ENCODE peak calls at places on chromosome 20, in four cellular contexts. W is fibroblast of lung, L is left lung, Y is HFF-Myc. J is an unnamed sample.

GRCh38 chr20:40690836-40691565 is 2.0 kb upstream of the MAFB start:
- DNase-seq in W (no peak), L (no peak), Y (no peak), J (no peak)

GRCh38 chr20:47620808-47621805 is 119.4 kb downstream of the NCOA3 start:
- DNase-seq in Y (peak; percentile 37), W (peak; percentile 62), L (no peak), J (no peak)

GRCh38 chr20:43040427-43040826 is 149.3 kb downstream of the PTPRT start:
- DNase-seq in W (no peak), L (no peak), Y (no peak), J (no peak)

GRCh38 chr20:33693741-33694645 is 7.8 kb upstream of the E2F1 start:
- DNase-seq in L (peak; percentile 65), Y (no peak), W (no peak), J (no peak)

GRCh38 chr20:11777861-11778570 is 139.7 kb upstream of the BTBD3 start:
- DNase-seq in Y (no peak), W (peak; percentile 48), L (no peak), J (no peak)

GRCh38 chr20:35129647-35130069 is 17.5 kb downstream of the EDEM2 start:
- DNase-seq in W (peak; percentile 44), L (no peak), Y (no peak), J (no peak)

GRCh38 chr20:42544926-42545325 is 644.8 kb downstream of the PTPRT start:
- DNase-seq in W (no peak), Y (no peak), L (no peak), J (no peak)

GRCh38 chr20:24147479-24147878 is 158.9 kb upstream of the GGTLC1 start:
- DNase-seq in W (no peak), L (no peak), Y (no peak), J (no peak)

GRCh38 chr20:17558154-17558940 is 11.5 kb upstream of the DSTN start:
- DNase-seq in W (peak; percentile 95), L (no peak), Y (peak; percentile 80), J (no peak)

GRCh38 chr20:34220581-34220980 is 20.6 kb upstream of the ASIP start:
- DNase-seq in L (no peak), W (peak; percentile 79), Y (peak; percentile 63), J (no peak)

GRCh38 chr20:33575302-33575701 is 85.4 kb downstream of the CBFA2T2 start:
- DNase-seq in W (no peak), Y (no peak), L (no peak), J (no peak)

GRCh38 chr20:3843490-3843889 is 3.1 kb upstream of the MAVS start:
- DNase-seq in L (peak; percentile 23), Y (peak; percentile 47), W (peak; percentile 45), J (no peak)

GRCh38 chr20:25439328-25439727 is 31.9 kb downstream of the GINS1 start:
- DNase-seq in Y (no peak), W (no peak), L (no peak), J (no peak)

GRCh38 chr20:61369731-61370520 is 117.9 kb downstream of the CDH4 start:
- DNase-seq in W (no peak), Y (no peak), L (no peak), J (no peak)

GRCh38 chr20:4912380-4913142 is 88.7 kb downstream of the SLC23A2 start:
- DNase-seq in W (no peak), Y (no peak), L (no peak), J (no peak)

GRCh38 chr20:63968928-63969760 is 586 bp downstream of the ZNF512B start:
- DNase-seq in Y (no peak), L (peak; percentile 81), W (no peak), J (no peak)

GRCh38 chr20:47007826-47008655 is 113.4 kb downstream of the EYA2 start:
- DNase-seq in W (no peak), L (no peak), Y (no peak), J (no peak)

GRCh38 chr20:25310268-25310920 is 62.5 kb downstream of the PYGB start:
- DNase-seq in W (peak; percentile 90), L (peak; percentile 78), Y (peak; percentile 87), J (no peak)

GRCh38 chr20:64155258-64156135 is 8.8 kb upstream of the MYT1 start:
- DNase-seq in W (no peak), L (peak; percentile 67), Y (no peak), J (no peak)

GRCh38 chr20:47847882-47848485 is 62.7 kb upstream of the SULF2 start:
- DNase-seq in Y (no peak), L (no peak), W (peak; percentile 21), J (no peak)

GRCh38 chr20:9507544-9508239 is 6.7 kb upstream of the LAMP5 start:
- DNase-seq in W (no peak), Y (no peak), L (peak; percentile 76), J (no peak)

GRCh38 chr20:15077733-15078132 is 740.3 kb upstream of the FLRT3 start:
- DNase-seq in L (no peak), Y (no peak), W (no peak), J (no peak)

GRCh38 chr20:20036756-20037155 is 15.5 kb downstream of the CRNKL1 start:
- DNase-seq in L (no peak), W (no peak), Y (no peak), J (no peak)

GRCh38 chr20:23971320-23971719 is 17.3 kb downstream of the GGTLC1 start:
- DNase-seq in L (no peak), Y (no peak), W (no peak), J (no peak)

GRCh38 chr20:3964719-3965118 is 50.6 kb downstream of the RNF24 start:
- DNase-seq in W (no peak), Y (no peak), L (no peak), J (no peak)

GRCh38 chr20:24100370-24101011 is 111.9 kb upstream of the GGTLC1 start:
- DNase-seq in Y (peak; percentile 5), W (peak; percentile 22), L (no peak), J (no peak)

GRCh38 chr20:33470457-33470856 is 19.4 kb upstream of the CBFA2T2 start:
- DNase-seq in L (no peak), Y (no peak), W (no peak), J (no peak)

GRCh38 chr20:52261792-52262191 is 70.2 kb upstream of the ZFP64 start:
- DNase-seq in W (no peak), L (no peak), Y (no peak), J (no peak)

GRCh38 chr20:18904624-18905023 is 91.0 kb downstream of the SCP2D1 start:
- DNase-seq in Y (no peak), L (no peak), W (no peak), J (no peak)

GRCh38 chr20:54727490-54727889 is 252.1 kb downstream of the DOK5 start:
- DNase-seq in Y (no peak), W (no peak), L (no peak), J (no peak)

GRCh38 chr20:25315418-25316210 is 67.7 kb downstream of the PYGB start:
- DNase-seq in W (peak; percentile 74), Y (no peak), L (peak; percentile 49), J (no peak)

GRCh38 chr20:47274449-47275108 is 81.9 kb downstream of the ZMYND8 start:
- DNase-seq in L (no peak), W (peak; percentile 97), Y (peak; percentile 85), J (no peak)

GRCh38 chr20:34708621-34709043 is 4.5 kb downstream of the TP53INP2 start:
- DNase-seq in L (peak; percentile 86), Y (no peak), W (peak; percentile 12), J (peak; percentile 81)

GRCh38 chr20:46133886-46134654 is 16.0 kb downstream of the CD40 start:
- DNase-seq in L (no peak), Y (no peak), W (no peak), J (no peak)

GRCh38 chr20:884983-885952 is 30.9 kb downstream of the ANGPT4 start:
- DNase-seq in W (peak; percentile 38), Y (no peak), L (peak; percentile 77), J (no peak)

GRCh38 chr20:889110-889509 is 27.0 kb downstream of the ANGPT4 start:
- DNase-seq in Y (no peak), L (no peak), W (no peak), J (no peak)

GRCh38 chr20:889932-890463 is 26.1 kb downstream of the ANGPT4 start:
- DNase-seq in W (no peak), L (no peak), Y (no peak), J (no peak)

GRCh38 chr20:888057-888456 is 28.1 kb downstream of the ANGPT4 start:
- DNase-seq in L (no peak), W (no peak), Y (no peak), J (no peak)

DNA sequence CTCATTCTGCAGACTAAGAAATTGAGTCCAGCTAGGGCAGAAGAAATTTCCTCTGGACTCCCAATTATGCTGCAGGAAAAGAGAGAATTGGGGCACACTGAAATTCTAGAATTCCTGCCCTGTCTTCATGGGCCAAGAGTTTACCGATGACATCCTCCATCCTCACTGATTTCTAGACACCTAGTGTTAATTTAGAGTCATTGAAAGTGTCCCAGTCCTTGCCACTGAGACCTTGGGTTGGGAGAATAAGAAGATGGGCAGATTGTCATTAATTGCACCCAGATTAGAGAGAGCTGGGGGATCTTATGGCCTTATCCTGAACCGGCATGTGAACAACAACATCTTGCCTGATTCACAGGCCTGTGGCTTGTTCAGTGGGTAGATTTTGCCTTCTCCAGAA is 29.0 kb downstream of the ANGPT4 start:
- DNase-seq in L (no peak), W (no peak), Y (no peak), J (no peak)
- TF ChIP-seq CTCF in L (no peak), W (no peak), Y (no peak), J (no peak)

DNA sequence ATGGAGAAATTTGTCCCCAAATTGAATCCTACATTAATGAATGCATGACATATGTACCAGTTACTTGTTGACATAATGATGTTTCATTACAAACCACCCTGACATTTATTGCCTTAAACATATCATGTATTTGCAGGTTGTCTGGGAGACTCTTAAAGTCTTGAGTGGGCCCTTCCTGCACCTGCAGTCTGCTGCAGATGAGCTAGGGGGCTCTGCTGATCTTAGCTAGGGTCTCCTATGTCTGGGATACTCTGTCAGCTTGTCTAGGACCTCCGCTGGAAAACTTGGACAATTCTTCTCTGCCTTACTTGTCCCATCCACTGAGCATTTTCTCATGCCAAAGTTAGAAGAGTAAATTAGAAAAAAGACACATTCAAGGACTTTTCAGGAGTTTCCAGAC is 581.6 kb downstream of the HAO1 start:
- DNase-seq in Y (no peak), L (no peak), W (no peak), J (no peak)
- TF ChIP-seq CTCF in Y (peak; percentile 11), L (no peak), W (no peak), J (peak; percentile 34)

GRCh38 chr20:44215125-44215524 is 4.6 kb upstream of the OSER1 start:
- DNase-seq in L (peak; percentile 86), Y (no peak), W (peak; percentile 51), J (no peak)
- TF ChIP-seq CTCF in L (peak; percentile 74), Y (peak; percentile 83), W (peak; percentile 79), J (peak; percentile 85)

DNA sequence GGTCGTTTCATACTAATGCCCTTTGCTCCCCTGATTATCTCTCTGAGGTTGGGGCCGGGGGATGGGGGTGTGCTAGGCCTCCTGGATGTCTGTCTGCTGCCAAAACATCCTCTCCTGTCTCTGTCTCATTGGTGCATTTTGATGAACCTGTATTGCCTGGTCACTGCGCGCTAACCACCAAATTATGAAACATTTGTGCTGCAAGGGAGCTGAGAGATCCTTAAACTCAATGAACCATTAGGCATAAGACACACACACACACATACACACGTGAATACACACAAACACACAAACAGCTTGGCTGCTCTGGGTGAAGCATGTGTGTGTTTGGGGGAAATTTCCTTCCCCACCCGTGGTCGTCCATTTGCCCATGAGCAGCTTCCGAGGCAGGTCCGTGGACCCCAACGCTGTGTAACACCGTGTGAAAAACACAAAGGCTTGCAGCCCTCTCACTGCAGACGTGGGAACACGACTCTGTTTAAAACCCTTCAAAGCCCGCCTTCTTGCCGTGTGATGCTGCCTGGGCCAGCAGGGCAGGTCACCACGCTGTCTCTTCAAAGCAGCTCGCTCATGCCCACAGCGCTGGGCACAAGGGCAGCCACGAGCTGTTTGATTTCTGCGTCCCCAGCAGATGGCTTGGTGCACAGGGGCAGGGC is 96.6 kb downstream of the CDH26 start:
- DNase-seq in W (no peak), L (peak; percentile 82), Y (no peak), J (peak; percentile 53)
- TF ChIP-seq CTCF in W (no peak), L (no peak), Y (no peak), J (no peak)

J was measured in type B pancreatic cell.